ENCODE peak calls at places on chromosomes 1 and 21, in eight cellular contexts. Y, Q, J, C, V, S, O and I are unnamed samples.

GRCh38 chr1:84390231-84390630 is 8.1 kb upstream of the DNASE2B start:
- DNase-seq in C (no peak), V (no peak), Y (no peak), Q (no peak), S (no peak), J (no peak), O (no peak), I (no peak)

GRCh38 chr1:48203287-48203900 is 19.1 kb upstream of the SLC5A9 start:
- DNase-seq in V (no peak), Q (no peak), Y (peak), O (peak), J (no peak), C (no peak), S (no peak), I (no peak)

GRCh38 chr1:100734716-100735115 is 15.2 kb downstream of the VCAM1 start:
- DNase-seq in Y (no peak), V (no peak), J (no peak), Q (no peak), C (peak), S (no peak), O (no peak), I (no peak)

GRCh38 chr1:221871056-221871455 is 129.2 kb upstream of the DUSP10 start:
- DNase-seq in C (no peak), S (no peak), Q (no peak), O (no peak), J (no peak), Y (no peak), V (no peak), I (no peak)

GRCh38 chr1:168842916-168843315 is 113.9 kb upstream of the DPT start:
- DNase-seq in S (no peak), Y (no peak), V (no peak), Q (no peak), C (no peak), O (no peak), J (no peak), I (no peak)

GRCh38 chr1:147167361-147167760 is 4.9 kb downstream of the PRKAB2 start:
- DNase-seq in C (peak), V (no peak), Y (no peak), J (no peak), S (no peak), Q (no peak), O (no peak), I (no peak)

GRCh38 chr1:64187646-64188045 is 15.8 kb upstream of the UBE2U start:
- DNase-seq in J (no peak), V (no peak), Q (no peak), Y (no peak), O (no peak), C (no peak), S (no peak), I (no peak)

GRCh38 chr21:46194374-46195334 is 10.4 kb upstream of the SPATC1L start:
- DNase-seq in Q (no peak), C (no peak), V (peak), Y (no peak), S (no peak), O (no peak), J (no peak), I (no peak)

GRCh38 chr1:8790478-8790877 is 27.0 kb downstream of the RERE start:
- DNase-seq in O (no peak), Y (no peak), S (no peak), C (no peak), V (no peak), J (no peak), Q (no peak), I (no peak)

GRCh38 chr1:65717815-65718454 is 74.8 kb upstream of the PDE4B start:
- DNase-seq in Q (no peak), V (no peak), C (peak), J (no peak), S (no peak), Y (no peak), O (no peak), I (no peak)

GRCh38 chr1:228073870-228074545 is 8.5 kb upstream of the ARF1 start:
- DNase-seq in C (no peak), V (peak), Q (no peak), S (no peak), Y (no peak), J (no peak), O (peak), I (no peak)

GRCh38 chr1:84722794-84723193 is 32.5 kb upstream of the SSX2IP start:
- DNase-seq in Y (no peak), S (no peak), V (no peak), Q (no peak), O (no peak), C (peak), J (no peak), I (no peak)

GRCh38 chr1:213371769-213372619 is 321.0 kb downstream of the RPS6KC1 start:
- DNase-seq in V (peak), J (no peak), C (no peak), Q (no peak), Y (peak), S (no peak), O (no peak), I (no peak)